ENCODE peak calls at places on chromosomes 3 and 15, in seven cellular contexts. I is GM10248, G is kidney, N is AG04450, J is ovary, B is esophagus squamous epithelium, C is mammary epithelial cell. O is an unnamed sample.

GRCh38 chr15:69607101-69607500 is 154.5 kb downstream of the RPLP1 start:
- DNase-seq in G (no peak), B (no peak), N (no peak), J (no peak), I (no peak), C (no peak), O (no peak)

GRCh38 chr3:195876297-195877031 is 31.9 kb downstream of the TNK2 start:
- DNase-seq in B (no peak), J (no peak), N (no peak), I (no peak), C (no peak), G (peak), O (peak)

GRCh38 chr3:134542287-134542686 is 56.4 kb downstream of the CEP63 start:
- DNase-seq in C (no peak), J (no peak), G (no peak), B (no peak), I (no peak), N (no peak), O (no peak)

GRCh38 chr3:134803652-134804051 is 8.6 kb downstream of the EPHB1 start:
- DNase-seq in C (no peak), N (no peak), B (no peak), I (no peak), G (no peak), J (no peak), O (no peak)

GRCh38 chr3:116432795-116433194 is 12.5 kb downstream of the LSAMP start:
- DNase-seq in G (no peak), I (no peak), C (no peak), B (no peak), J (no peak), N (no peak), O (no peak)

GRCh38 chr3:127497166-127497565 is 93.4 kb downstream of the TPRA1 start:
- DNase-seq in I (no peak), N (no peak), G (no peak), C (no peak), J (no peak), B (no peak), O (no peak)

GRCh38 chr3:149511040-149511626 is 36.6 kb downstream of the TM4SF4 start:
- DNase-seq in B (no peak), J (no peak), G (no peak), I (no peak), C (no peak), N (no peak), O (no peak)

GRCh38 chr3:131972550-131972949 is 62.3 kb downstream of the CPNE4 start:
- DNase-seq in J (no peak), G (no peak), B (no peak), I (no peak), C (no peak), N (no peak), O (no peak)

GRCh38 chr3:108713801-108714200 is 43.4 kb downstream of the RETNLB start:
- DNase-seq in G (no peak), J (no peak), B (no peak), I (no peak), N (no peak), C (no peak), O (no peak)

GRCh38 chr3:16136042-16136441 is 38.4 kb upstream of the GALNT15 start:
- DNase-seq in B (no peak), G (no peak), J (no peak), I (no peak), N (no peak), C (no peak), O (no peak)

GRCh38 chr3:197521277-197522182 is 34.2 kb downstream of the BDH1 start:
- DNase-seq in J (no peak), B (no peak), I (no peak), N (no peak), C (no peak), G (peak), O (no peak)

GRCh38 chr3:32998631-32999451 is 47.4 kb downstream of the CCR4 start:
- DNase-seq in G (no peak), I (no peak), N (no peak), J (no peak), B (no peak), C (no peak), O (no peak)

GRCh38 chr15:52801748-52802085 is 11.6 kb upstream of the ONECUT1 start:
- DNase-seq in J (no peak), G (no peak), N (no peak), B (no peak), I (no peak), C (no peak), O (no peak)

GRCh38 chr3:56904526-56905245 is 102.9 kb upstream of the ARHGEF3 start:
- DNase-seq in B (no peak), C (no peak), G (no peak), J (no peak), N (no peak), I (no peak), O (no peak)

GRCh38 chr3:127961963-127962362 is 46.9 kb downstream of the KBTBD12 start:
- DNase-seq in G (no peak), I (no peak), B (no peak), J (no peak), N (no peak), C (peak), O (no peak)

GRCh38 chr15:97686324-97686723 is 274.2 kb upstream of the ARRDC4 start:
- DNase-seq in I (no peak), J (no peak), C (no peak), B (no peak), G (no peak), N (no peak), O (no peak)

GRCh38 chr15:32687556-32687955 is 30.2 kb upstream of the GREM1 start:
- DNase-seq in N (no peak), B (no peak), J (no peak), I (no peak), C (peak), G (no peak), O (no peak)

GRCh38 chr3:177982034-177982433 is 554.2 kb upstream of the KCNMB2 start:
- DNase-seq in I (no peak), C (peak), B (no peak), J (no peak), G (no peak), N (no peak), O (no peak)

GRCh38 chr3:138768126-138768525 is 66.6 kb downstream of the PIK3CB start:
- DNase-seq in B (no peak), G (no peak), J (no peak), N (no peak), C (no peak), I (no peak), O (no peak)

GRCh38 chr3:32297366-32297765 is 58.9 kb downstream of the CMTM8 start:
- DNase-seq in N (no peak), I (no peak), C (no peak), J (no peak), G (no peak), B (no peak), O (no peak)

GRCh38 chr3:183324083-183324482 is 71.0 kb downstream of the B3GNT5 start:
- DNase-seq in J (no peak), B (no peak), C (peak), G (no peak), I (no peak), N (no peak), O (no peak)

GRCh38 chr3:183328823-183329222 is 75.8 kb downstream of the B3GNT5 start:
- DNase-seq in N (no peak), J (no peak), I (no peak), G (no peak), B (no peak), C (peak), O (no peak)

GRCh38 chr3:183328164-183328563 is 75.1 kb downstream of the B3GNT5 start:
- DNase-seq in B (no peak), N (no peak), C (no peak), G (no peak), J (no peak), I (no peak), O (no peak)

GRCh38 chr3:183329543-183329942 is 76.5 kb downstream of the B3GNT5 start:
- DNase-seq in I (no peak), J (no peak), C (no peak), N (no peak), G (no peak), B (no peak), O (no peak)

DNA sequence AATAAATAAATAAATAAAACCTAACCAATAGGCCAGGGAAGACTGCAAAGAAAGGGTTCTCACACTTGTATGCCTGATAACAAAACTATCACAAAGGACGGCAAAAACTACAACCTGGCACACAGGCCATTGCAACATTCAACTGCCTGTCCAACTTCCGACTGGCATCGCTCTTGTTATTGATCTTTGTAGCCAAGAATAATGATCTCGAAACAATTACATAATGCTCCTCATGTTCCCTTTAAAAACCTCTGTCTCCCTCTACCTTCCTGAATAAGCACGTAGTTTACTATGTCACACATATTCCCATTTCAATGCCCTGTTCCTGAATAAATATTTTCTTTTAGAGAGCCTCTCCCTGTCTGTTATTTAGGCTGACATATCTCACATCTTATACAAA is 74.3 kb downstream of the B3GNT5 start:
- DNase-seq in B (no peak), G (no peak), I (no peak), J (no peak), C (no peak), N (no peak), O (no peak)
- TF ChIP-seq CTCF in B (no peak), G (no peak), I (no peak), J (no peak), C (no peak), N (no peak), O (no peak)

GRCh38 chr3:171591059-171591458 is 130.9 kb upstream of the TNIK start:
- DNase-seq in N (no peak), G (no peak), C (no peak), I (no peak), J (no peak), B (no peak), O (no peak)
- TF ChIP-seq CTCF in N (no peak), G (no peak), C (peak), I (no peak), J (no peak), B (no peak), O (no peak)

DNA sequence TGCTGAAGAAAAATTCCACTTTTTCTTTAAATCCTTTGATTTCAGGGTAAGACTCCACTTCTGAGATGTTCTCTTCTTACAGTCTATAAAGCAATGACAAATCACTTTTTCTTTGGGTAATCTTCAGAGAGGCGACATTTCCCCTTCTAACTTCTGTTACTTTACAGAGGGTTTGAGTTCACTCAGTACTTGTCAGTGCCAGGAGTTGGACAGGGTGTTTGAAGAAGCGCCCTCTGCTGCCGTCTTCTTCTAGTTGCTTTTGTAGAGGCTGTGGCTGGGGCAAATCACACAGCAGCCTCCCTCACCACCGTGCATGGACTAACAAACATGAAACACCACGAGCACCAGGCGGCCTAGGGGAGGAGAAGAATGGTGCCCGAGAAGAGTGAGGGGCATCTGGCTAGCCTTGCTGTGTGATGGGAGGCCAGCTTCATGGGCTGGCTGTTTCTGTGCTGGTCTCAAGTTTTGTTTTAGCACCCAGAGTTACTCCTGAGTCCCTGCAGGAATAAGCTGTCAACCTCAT is at the start of gene CD80:
- DNase-seq in N (no peak), B (peak), C (peak), G (no peak), I (peak), J (no peak), O (peak)
- TF ChIP-seq CTCF in N (peak), B (peak), C (peak), G (peak), I (peak), J (no peak), O (peak)

GRCh38 chr3:59809750-59810444 is 760.1 kb upstream of the CFAP20DC start:
- DNase-seq in I (peak), B (no peak), J (no peak), G (no peak), C (peak), N (peak), O (no peak)
- TF ChIP-seq CTCF in I (peak), B (peak), J (no peak), G (peak), C (peak), N (peak), O (peak)

O was measured in upper lobe of left lung.